ENCODE peak calls at places on chromosomes 5 and 9, in four cellular contexts. I is K562, T is GM12878, U is HL-60. H is an unnamed sample.

GRCh38 chr5:61402244-61402823 is 70.3 kb downstream of the ZSWIM6 start:
- DNase-seq in I (no peak), T (no peak), U (no peak), H (no peak)

GRCh38 chr9:84322830-84323229 is 17.7 kb downstream of the SLC28A3 start:
- DNase-seq in I (no peak), T (no peak), U (no peak), H (no peak)

GRCh38 chr5:14433202-14433601 is 148.4 kb upstream of the OTULINL start:
- DNase-seq in I (no peak), T (no peak), U (no peak), H (no peak)

GRCh38 chr5:100520348-100520747 is 14.8 kb upstream of the FAM174A start:
- DNase-seq in I (no peak), T (no peak), U (no peak), H (no peak)

GRCh38 chr9:126507318-126508109 is 106.2 kb upstream of the LMX1B start:
- DNase-seq in I (no peak), T (no peak), U (no peak), H (no peak)

GRCh38 chr9:75962186-75963036 is 71.9 kb downstream of the PCSK5 start:
- DNase-seq in I (no peak), T (no peak), U (no peak), H (no peak)

GRCh38 chr9:124812401-124813016 is 35.6 kb downstream of the OLFML2A start:
- DNase-seq in I (peak), T (no peak), U (no peak), H (no peak)

GRCh38 chr5:142059304-142059940 is 46.6 kb upstream of the GNPDA1 start:
- DNase-seq in I (no peak), T (no peak), U (no peak), H (no peak)

GRCh38 chr5:176388003-176388340 is 426 bp downstream of the NOP16 start:
- DNase-seq in I (peak), T (no peak), U (peak), H (no peak)

GRCh38 chr9:16524078-16524477 is 346.4 kb downstream of the BNC2 start:
- DNase-seq in I (no peak), T (no peak), U (no peak), H (no peak)

GRCh38 chr5:180785794-180786221 is 16.8 kb downstream of the MGAT1 start:
- DNase-seq in I (no peak), T (no peak), U (no peak), H (no peak)

GRCh38 chr5:122093415-122093814 is 15.4 kb upstream of the LOX start:
- DNase-seq in I (no peak), T (no peak), U (no peak), H (no peak)

GRCh38 chr5:72572236-72572765 is 65.1 kb upstream of the ZNF366 start:
- DNase-seq in I (no peak), T (no peak), U (no peak), H (no peak)

GRCh38 chr9:13787234-13787833 is 507.8 kb upstream of the MPDZ start:
- DNase-seq in I (no peak), T (no peak), U (no peak), H (no peak)

GRCh38 chr5:72018158-72018803 is 89.0 kb upstream of the MAP1B start:
- DNase-seq in I (peak), T (peak), U (peak), H (peak)

GRCh38 chr5:149320791-149321330 is 24.4 kb upstream of the GRPEL2 start:
- DNase-seq in I (peak), T (no peak), U (no peak), H (no peak)

GRCh38 chr9:30301271-30301963 is 2083.0 kb upstream of the ACO1 start:
- DNase-seq in I (no peak), T (no peak), U (peak), H (no peak)

GRCh38 chr5:84086517-84086916 is 298.2 kb downstream of the EDIL3 start:
- DNase-seq in I (no peak), T (no peak), U (no peak), H (no peak)

GRCh38 chr5:143649869-143650268 is 162.1 kb upstream of the HMHB1 start:
- DNase-seq in I (no peak), T (no peak), U (no peak), H (no peak)

GRCh38 chr9:33137781-33138264 is 29.3 kb downstream of the B4GALT1 start:
- DNase-seq in I (no peak), T (no peak), U (no peak), H (no peak)

GRCh38 chr9:18184034-18184800 is 289.7 kb upstream of the ADAMTSL1 start:
- DNase-seq in I (no peak), T (no peak), U (no peak), H (no peak)

GRCh38 chr9:118829334-118829733 is 539.9 kb downstream of the BRINP1 start:
- DNase-seq in I (no peak), T (no peak), U (no peak), H (no peak)

GRCh38 chr5:145629047-145629446 is 206.1 kb downstream of the PRELID2 start:
- DNase-seq in I (no peak), T (no peak), U (no peak), H (no peak)

GRCh38 chr5:179128041-179128365 is 67.8 kb downstream of the ZNF354C start:
- DNase-seq in I (no peak), T (no peak), U (no peak), H (no peak)

GRCh38 chr9:83154087-83154736 is 91.3 kb upstream of the RASEF start:
- DNase-seq in I (no peak), T (peak), U (no peak), H (peak)

GRCh38 chr9:126423022-126423708 is 96.5 kb downstream of the MVB12B start:
- DNase-seq in I (no peak), T (no peak), U (no peak), H (no peak)

GRCh38 chr5:133328800-133329199 is 277.0 kb downstream of the HSPA4 start:
- DNase-seq in I (no peak), T (no peak), U (no peak), H (no peak)

GRCh38 chr5:139481580-139482049 is 943 bp downstream of the STING1 start:
- DNase-seq in I (peak), T (no peak), U (no peak), H (no peak)

GRCh38 chr9:120668399-120668798 is 45.9 kb downstream of the MEGF9 start:
- DNase-seq in I (no peak), T (no peak), U (no peak), H (no peak)

GRCh38 chr9:134495881-134496412 is 145.7 kb upstream of the COL5A1 start:
- DNase-seq in I (no peak), T (no peak), U (no peak), H (no peak)
- TF ChIP-seq SPI1 in I (no peak), T (no peak), U (no peak), H (no peak)

GRCh38 chr5:159094745-159095144 is 5.0 kb downstream of the EBF1 start:
- DNase-seq in I (peak), T (no peak), U (no peak), H (no peak)
- TF ChIP-seq SPI1 in I (no peak), T (no peak), U (no peak), H (no peak)

DNA sequence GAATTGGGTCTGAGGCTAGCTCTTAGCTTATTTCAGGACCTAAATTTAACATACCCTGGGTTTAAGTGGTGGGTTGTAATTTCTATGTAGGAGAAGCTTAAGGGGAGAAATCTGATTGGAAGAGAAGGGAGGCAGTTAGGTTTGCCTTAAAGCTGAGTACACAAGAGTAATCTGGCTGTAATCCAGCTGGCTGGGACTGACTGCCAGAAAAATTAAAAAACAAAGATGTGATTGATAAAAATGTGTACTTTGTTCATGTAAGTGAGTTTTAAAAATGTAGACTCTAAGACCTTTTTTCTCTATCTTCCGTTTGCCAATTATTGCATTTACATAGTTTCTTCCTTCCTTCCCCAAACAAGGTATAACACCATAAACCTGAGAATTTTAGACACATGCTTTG is 17.4 kb upstream of the MSMP start:
- DNase-seq in I (peak), T (no peak), U (no peak), H (no peak)
- TF ChIP-seq SPI1 in I (no peak), T (no peak), U (no peak), H (no peak)

DNA sequence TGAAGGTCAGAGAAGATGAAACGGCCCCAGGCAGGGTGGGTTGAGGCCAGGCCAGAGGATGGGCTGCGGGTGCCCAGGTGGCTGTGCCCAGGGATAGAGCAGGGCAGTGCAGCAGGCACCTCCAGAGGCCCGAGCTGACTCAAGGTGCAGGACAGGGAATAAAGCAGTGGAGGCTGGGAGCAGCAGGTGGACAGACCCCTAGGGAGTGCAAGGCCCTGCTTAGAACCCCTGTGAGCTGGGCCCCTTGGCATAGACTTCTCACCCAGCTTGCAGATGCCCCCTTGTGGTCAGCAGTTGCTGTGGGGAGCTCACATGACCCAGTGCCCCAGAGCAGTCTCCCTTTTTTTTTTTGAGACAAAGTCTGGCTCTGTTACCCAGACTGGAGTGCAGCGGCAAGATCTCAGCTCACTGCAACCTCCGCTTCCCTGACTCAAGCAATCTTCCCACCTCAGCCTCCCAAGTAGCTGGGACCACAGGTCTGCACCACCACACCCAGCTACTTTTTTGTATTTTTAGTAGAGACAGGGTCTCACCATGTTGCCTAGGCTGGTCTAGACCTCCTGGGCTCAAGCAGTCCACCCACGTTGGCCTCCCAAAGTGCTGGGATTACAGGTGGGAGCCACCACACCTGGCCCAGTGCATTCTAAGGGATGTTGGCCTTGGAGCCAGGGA is 118.8 kb downstream of the WNK2 start:
- DNase-seq in I (peak), T (no peak), U (peak), H (peak)
- TF ChIP-seq SPI1 in I (no peak), T (no peak), U (no peak), H (no peak)